ENCODE peak calls at places on chromosome 6, in seven cellular contexts. One of them, this sample, is unnamed.

GRCh38 chr6:157985378-157986155 is 3.9 kb downstream of the SYNJ2 start:
- DNase-seq in fibroblast of the aortic adventitia: no peak
- DNase-seq in AG04449: no peak
- DNase-seq in stomach: no peak
- DNase-seq in psoas muscle: no peak
- DNase-seq in fibroblast of lung: no peak
- DNase-seq in fibroblast of pulmonary artery: no peak
- DNase-seq in this sample: no peak

GRCh38 chr6:168395983-168396382 is 45.0 kb upstream of the SMOC2 start:
- DNase-seq in fibroblast of the aortic adventitia: no peak
- DNase-seq in AG04449: no peak
- DNase-seq in stomach: no peak
- DNase-seq in psoas muscle: no peak
- DNase-seq in fibroblast of lung: no peak
- DNase-seq in fibroblast of pulmonary artery: no peak
- DNase-seq in this sample: no peak

GRCh38 chr6:125444234-125444949 is 142.6 kb upstream of the HDDC2 start:
- DNase-seq in fibroblast of the aortic adventitia: no peak
- DNase-seq in AG04449: no peak
- DNase-seq in stomach: no peak
- DNase-seq in psoas muscle: peak
- DNase-seq in fibroblast of lung: peak
- DNase-seq in fibroblast of pulmonary artery: peak
- DNase-seq in this sample: peak

GRCh38 chr6:39083111-39083702 is 31.8 kb downstream of the SAYSD1 start:
- DNase-seq in fibroblast of the aortic adventitia: no peak
- DNase-seq in AG04449: no peak
- DNase-seq in stomach: no peak
- DNase-seq in psoas muscle: no peak
- DNase-seq in fibroblast of lung: no peak
- DNase-seq in fibroblast of pulmonary artery: no peak
- DNase-seq in this sample: no peak

GRCh38 chr6:4010682-4011081 is 68.3 kb downstream of the FAM217A start:
- DNase-seq in fibroblast of the aortic adventitia: no peak
- DNase-seq in AG04449: no peak
- DNase-seq in stomach: no peak
- DNase-seq in psoas muscle: no peak
- DNase-seq in fibroblast of lung: no peak
- DNase-seq in fibroblast of pulmonary artery: no peak
- DNase-seq in this sample: no peak

GRCh38 chr6:18323935-18324707 is 59.8 kb upstream of the DEK start:
- DNase-seq in fibroblast of the aortic adventitia: peak
- DNase-seq in AG04449: no peak
- DNase-seq in stomach: no peak
- DNase-seq in psoas muscle: no peak
- DNase-seq in fibroblast of lung: peak
- DNase-seq in fibroblast of pulmonary artery: peak
- DNase-seq in this sample: peak

GRCh38 chr6:16762265-16762546 is 946 bp upstream of the ATXN1 start:
- DNase-seq in fibroblast of the aortic adventitia: no peak
- DNase-seq in AG04449: no peak
- DNase-seq in stomach: no peak
- DNase-seq in psoas muscle: no peak
- DNase-seq in fibroblast of lung: no peak
- DNase-seq in fibroblast of pulmonary artery: no peak
- DNase-seq in this sample: peak

GRCh38 chr6:144834426-144835038 is 549.4 kb downstream of the UTRN start:
- DNase-seq in fibroblast of the aortic adventitia: no peak
- DNase-seq in AG04449: no peak
- DNase-seq in stomach: no peak
- DNase-seq in psoas muscle: no peak
- DNase-seq in fibroblast of lung: no peak
- DNase-seq in fibroblast of pulmonary artery: no peak
- DNase-seq in this sample: no peak

GRCh38 chr6:49913656-49914055 is 47.3 kb upstream of the CRISP1 start:
- DNase-seq in fibroblast of the aortic adventitia: no peak
- DNase-seq in AG04449: no peak
- DNase-seq in stomach: no peak
- DNase-seq in psoas muscle: no peak
- DNase-seq in fibroblast of lung: no peak
- DNase-seq in fibroblast of pulmonary artery: no peak
- DNase-seq in this sample: no peak

GRCh38 chr6:17013701-17014100 is 88.1 kb upstream of the STMND1 start:
- DNase-seq in fibroblast of the aortic adventitia: peak
- DNase-seq in AG04449: no peak
- DNase-seq in stomach: no peak
- DNase-seq in psoas muscle: no peak
- DNase-seq in fibroblast of lung: peak
- DNase-seq in fibroblast of pulmonary artery: peak
- DNase-seq in this sample: peak

GRCh38 chr6:87705070-87705691 is 3.1 kb upstream of the AKIRIN2 start:
- DNase-seq in fibroblast of the aortic adventitia: peak
- DNase-seq in AG04449: no peak
- DNase-seq in stomach: no peak
- DNase-seq in psoas muscle: no peak
- DNase-seq in fibroblast of lung: no peak
- DNase-seq in fibroblast of pulmonary artery: no peak
- DNase-seq in this sample: peak

GRCh38 chr6:155171747-155172191 is 92.0 kb upstream of the CLDN20 start:
- DNase-seq in fibroblast of the aortic adventitia: peak
- DNase-seq in AG04449: no peak
- DNase-seq in stomach: no peak
- DNase-seq in psoas muscle: no peak
- DNase-seq in fibroblast of lung: peak
- DNase-seq in fibroblast of pulmonary artery: peak
- DNase-seq in this sample: peak

GRCh38 chr6:131949615-131949908 is 1.6 kb downstream of the CCN2 start:
- DNase-seq in fibroblast of the aortic adventitia: peak
- DNase-seq in AG04449: no peak
- DNase-seq in stomach: no peak
- DNase-seq in psoas muscle: no peak
- DNase-seq in fibroblast of lung: peak
- DNase-seq in fibroblast of pulmonary artery: peak
- DNase-seq in this sample: no peak

GRCh38 chr6:131946992-131947955 is 3.9 kb downstream of the CCN2 start:
- DNase-seq in fibroblast of the aortic adventitia: peak
- DNase-seq in AG04449: peak
- DNase-seq in stomach: no peak
- DNase-seq in psoas muscle: no peak
- DNase-seq in fibroblast of lung: peak
- DNase-seq in fibroblast of pulmonary artery: peak
- DNase-seq in this sample: peak

GRCh38 chr6:131946404-131946991 is 4.7 kb downstream of the CCN2 start:
- DNase-seq in fibroblast of the aortic adventitia: peak
- DNase-seq in AG04449: no peak
- DNase-seq in stomach: no peak
- DNase-seq in psoas muscle: no peak
- DNase-seq in fibroblast of lung: peak
- DNase-seq in fibroblast of pulmonary artery: peak
- DNase-seq in this sample: peak

GRCh38 chr6:131948692-131949614 is 2.2 kb downstream of the CCN2 start:
- DNase-seq in fibroblast of the aortic adventitia: peak
- DNase-seq in AG04449: peak
- DNase-seq in stomach: no peak
- DNase-seq in psoas muscle: peak
- DNase-seq in fibroblast of lung: peak
- DNase-seq in fibroblast of pulmonary artery: peak
- DNase-seq in this sample: peak

DNA sequence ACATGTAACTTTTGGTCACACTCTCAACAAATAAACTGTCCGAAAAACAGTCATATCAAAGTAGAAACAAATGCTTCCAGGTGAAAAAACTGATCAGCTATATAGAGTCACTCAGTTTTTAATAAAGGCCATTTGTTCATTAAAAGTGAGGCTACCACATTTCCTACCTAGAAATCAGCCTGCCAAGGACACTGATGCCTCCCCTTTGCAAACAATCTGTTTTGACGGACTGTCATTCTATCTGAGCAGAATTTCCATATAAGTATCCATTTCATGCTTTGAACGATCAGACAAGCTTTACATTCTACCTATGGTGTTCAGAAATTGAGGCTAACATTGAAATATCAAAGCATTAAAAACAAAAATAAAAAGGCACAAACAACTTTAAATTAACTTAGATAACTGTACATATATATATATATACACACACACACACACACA is 2.9 kb downstream of the CCN2 start:
- DNase-seq in fibroblast of the aortic adventitia: peak
- DNase-seq in AG04449: peak
- DNase-seq in stomach: no peak
- DNase-seq in psoas muscle: no peak
- DNase-seq in fibroblast of lung: peak
- DNase-seq in fibroblast of pulmonary artery: peak
- DNase-seq in this sample: peak
- H3K4me3 ChIP-seq in fibroblast of the aortic adventitia: peak
- H3K4me3 ChIP-seq in AG04449: peak
- H3K4me3 ChIP-seq in stomach: peak
- H3K4me3 ChIP-seq in psoas muscle: peak
- H3K4me3 ChIP-seq in fibroblast of lung: peak
- H3K4me3 ChIP-seq in fibroblast of pulmonary artery: peak
- H3K4me3 ChIP-seq in this sample: peak

GRCh38 chr6:31187780-31188194 is 17.3 kb upstream of the POU5F1 start:
- DNase-seq in fibroblast of the aortic adventitia: no peak
- DNase-seq in AG04449: no peak
- DNase-seq in stomach: no peak
- DNase-seq in psoas muscle: no peak
- DNase-seq in fibroblast of lung: no peak
- DNase-seq in fibroblast of pulmonary artery: no peak
- DNase-seq in this sample: no peak

GRCh38 chr6:31180500-31180899 is 10.0 kb upstream of the POU5F1 start:
- DNase-seq in fibroblast of the aortic adventitia: peak
- DNase-seq in AG04449: no peak
- DNase-seq in stomach: no peak
- DNase-seq in psoas muscle: peak
- DNase-seq in fibroblast of lung: peak
- DNase-seq in fibroblast of pulmonary artery: peak
- DNase-seq in this sample: peak

GRCh38 chr6:31190488-31190887 is 20.0 kb upstream of the POU5F1 start:
- DNase-seq in fibroblast of the aortic adventitia: no peak
- DNase-seq in AG04449: no peak
- DNase-seq in stomach: no peak
- DNase-seq in psoas muscle: no peak
- DNase-seq in fibroblast of lung: no peak
- DNase-seq in fibroblast of pulmonary artery: no peak
- DNase-seq in this sample: no peak

GRCh38 chr6:31186052-31186734 is 15.7 kb upstream of the POU5F1 start:
- DNase-seq in fibroblast of the aortic adventitia: peak
- DNase-seq in AG04449: no peak
- DNase-seq in stomach: peak
- DNase-seq in psoas muscle: peak
- DNase-seq in fibroblast of lung: no peak
- DNase-seq in fibroblast of pulmonary artery: no peak
- DNase-seq in this sample: no peak
- H3K4me3 ChIP-seq in fibroblast of the aortic adventitia: peak
- H3K4me3 ChIP-seq in AG04449: no peak
- H3K4me3 ChIP-seq in stomach: peak
- H3K4me3 ChIP-seq in psoas muscle: peak
- H3K4me3 ChIP-seq in fibroblast of lung: no peak
- H3K4me3 ChIP-seq in fibroblast of pulmonary artery: no peak
- H3K4me3 ChIP-seq in this sample: no peak

DNA sequence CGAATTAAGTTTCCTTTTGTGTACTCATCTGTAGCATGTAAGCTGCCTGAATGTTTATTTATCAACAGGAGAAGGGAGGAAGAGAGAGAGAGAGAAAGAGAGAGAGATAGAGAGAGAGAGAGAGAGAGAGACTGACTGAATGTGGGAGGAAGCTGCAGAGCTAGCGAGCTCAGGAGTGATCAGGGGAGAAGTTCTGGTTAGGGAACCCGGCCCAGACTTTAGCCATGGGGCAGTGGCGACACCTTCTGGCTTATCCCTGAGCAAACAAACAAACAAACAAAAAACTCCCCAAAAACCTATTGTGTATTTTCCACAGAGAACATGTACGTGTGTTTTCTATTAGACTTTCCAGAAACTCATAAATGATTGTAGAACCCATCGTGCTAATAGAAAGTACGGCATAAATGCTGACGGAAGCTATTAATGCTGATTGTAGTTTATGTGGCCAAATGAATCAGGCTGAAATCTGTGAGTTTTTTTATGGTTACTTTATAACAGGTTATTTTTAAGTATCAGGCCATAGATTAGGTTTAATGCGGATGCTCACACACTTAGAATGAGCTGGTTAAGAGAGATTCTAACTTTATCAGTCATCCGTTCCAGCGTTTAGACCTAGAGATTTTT is 92.8 kb downstream of the CLIC5 start:
- DNase-seq in fibroblast of the aortic adventitia: peak
- DNase-seq in AG04449: peak
- DNase-seq in stomach: peak
- DNase-seq in psoas muscle: peak
- DNase-seq in fibroblast of lung: peak
- DNase-seq in fibroblast of pulmonary artery: peak
- DNase-seq in this sample: peak
- H3K4me3 ChIP-seq in fibroblast of the aortic adventitia: no peak
- H3K4me3 ChIP-seq in AG04449: no peak
- H3K4me3 ChIP-seq in stomach: no peak
- H3K4me3 ChIP-seq in psoas muscle: no peak
- H3K4me3 ChIP-seq in fibroblast of lung: no peak
- H3K4me3 ChIP-seq in fibroblast of pulmonary artery: no peak
- H3K4me3 ChIP-seq in this sample: no peak

DNA sequence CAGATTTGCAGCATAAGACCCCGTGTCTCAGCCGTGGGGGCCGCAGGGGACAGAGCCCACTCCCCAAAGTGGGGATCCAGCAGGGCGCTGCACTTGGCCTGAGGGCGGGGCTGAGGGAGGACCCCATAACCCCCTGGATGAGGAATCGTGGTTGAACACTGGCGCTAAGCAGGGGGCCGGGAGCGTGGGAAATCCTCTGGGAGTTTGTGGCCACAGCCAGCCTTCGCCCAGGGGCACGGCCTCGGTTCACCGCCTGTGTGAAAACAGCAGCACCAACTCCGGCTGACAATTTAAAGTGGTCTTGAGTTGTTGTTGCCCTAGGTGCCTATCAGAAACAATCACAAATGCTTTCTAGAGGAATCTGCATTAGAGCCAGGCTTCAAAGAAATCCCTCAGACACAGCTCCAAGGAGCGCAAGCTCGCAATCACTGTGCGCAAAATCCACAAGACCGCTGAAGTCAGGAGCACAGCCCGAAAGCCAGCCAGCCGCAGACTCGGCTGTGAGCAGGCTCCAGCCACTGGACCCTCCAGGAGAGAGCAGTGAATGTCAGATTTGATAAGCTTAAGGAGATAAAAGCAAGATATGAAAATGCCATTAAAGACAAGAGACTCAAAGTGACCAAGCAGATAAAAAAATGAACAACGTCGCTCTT is 10.9 kb upstream of the RPS6KA2 start:
- DNase-seq in fibroblast of the aortic adventitia: no peak
- DNase-seq in AG04449: no peak
- DNase-seq in stomach: no peak
- DNase-seq in psoas muscle: no peak
- DNase-seq in fibroblast of lung: no peak
- DNase-seq in fibroblast of pulmonary artery: no peak
- DNase-seq in this sample: no peak
- H3K4me3 ChIP-seq in fibroblast of the aortic adventitia: no peak
- H3K4me3 ChIP-seq in AG04449: no peak
- H3K4me3 ChIP-seq in stomach: no peak
- H3K4me3 ChIP-seq in psoas muscle: no peak
- H3K4me3 ChIP-seq in fibroblast of lung: no peak
- H3K4me3 ChIP-seq in fibroblast of pulmonary artery: no peak
- H3K4me3 ChIP-seq in this sample: no peak

This sample was measured in astrocyte of the spinal cord.